ENCODE peak calls at places on chromosome 4, in seven cellular contexts. S is stimulated activated CD4-positive, alpha-beta T cell treated with anti-CD3 and anti-CD28 coated beads, Interleukin-1b, Interleukin-23, amount 100 ng/mL, for 1 hour; I is amygdala; Q is OCI-M1; N is D341Med; R is lower lobe of right lung; K is LoVo. H is an unnamed sample.

GRCh38 chr4:151175754-151176153 is 76.3 kb downstream of the RPS3A start:
- DNase-seq in S (no peak), I (no peak), Q (no peak), N (no peak), R (no peak), K (no peak), H (no peak)

GRCh38 chr4:43244688-43245382 is 352.3 kb downstream of the GRXCR1 start:
- DNase-seq in S (no peak), I (no peak), Q (peak; percentile 22), N (no peak), R (no peak), K (no peak), H (no peak)

GRCh38 chr4:15469402-15470148 is at the start of gene CC2D2A:
- DNase-seq in S (no peak), I (no peak), Q (peak; percentile 21), N (no peak), R (no peak), K (no peak), H (no peak)

GRCh38 chr4:105145913-105146285 is 777 bp upstream of the TET2 start:
- DNase-seq in S (no peak), I (peak; percentile 30), Q (peak; percentile 65), N (peak; percentile 59), R (peak; percentile 64), K (no peak), H (no peak)

GRCh38 chr4:77956917-77957316 is 94.3 kb downstream of the MRPL1 start:
- DNase-seq in S (no peak), I (no peak), Q (no peak), N (no peak), R (no peak), K (no peak), H (no peak)

GRCh38 chr4:44145868-44146267 is 302.7 kb downstream of the KCTD8 start:
- DNase-seq in S (no peak), I (no peak), Q (no peak), N (no peak), R (no peak), K (no peak), H (no peak)

GRCh38 chr4:19736968-19737756 is 514.5 kb upstream of the SLIT2 start:
- DNase-seq in S (no peak), I (no peak), Q (no peak), N (no peak), R (no peak), K (no peak), H (no peak)

GRCh38 chr4:20418865-20419451 is 167.3 kb downstream of the SLIT2 start:
- DNase-seq in S (no peak), I (no peak), Q (peak; percentile 84), N (no peak), R (no peak), K (peak; percentile 58), H (no peak)

GRCh38 chr4:74545488-74545887 is 100.6 kb downstream of the AREG start:
- DNase-seq in S (no peak), I (no peak), Q (no peak), N (no peak), R (peak; percentile 42), K (peak; percentile 51), H (no peak)

H was measured in mesothelial cell of epicardium.